ENCODE peak calls at places on chromosomes 5 and 9, in ten cellular contexts. One of them, this sample, is unnamed.

GRCh38 chr5:34587355-34588241 is 68.5 kb upstream of the RAI14 start:
- DNase-seq in pancreas: no peak
- DNase-seq in H7: no peak
- DNase-seq in GM03348: peak; percentile 52
- DNase-seq in GM20000: no peak
- DNase-seq in adipocyte: peak; percentile 68
- DNase-seq in WTC11: no peak
- DNase-seq in C1 segment of cervical spinal cord: no peak
- DNase-seq in kidney epithelial cell: no peak
- DNase-seq in T-cell: no peak
- DNase-seq in this sample: peak; percentile 65

GRCh38 chr9:95107001-95107749 is 210.3 kb downstream of the FANCC start:
- DNase-seq in pancreas: no peak
- DNase-seq in H7: no peak
- DNase-seq in GM03348: no peak
- DNase-seq in GM20000: no peak
- DNase-seq in adipocyte: peak; percentile 94
- DNase-seq in WTC11: no peak
- DNase-seq in C1 segment of cervical spinal cord: peak; percentile 51
- DNase-seq in kidney epithelial cell: peak; percentile 43
- DNase-seq in T-cell: no peak
- DNase-seq in this sample: no peak

GRCh38 chr5:6674421-6674820 is 38.8 kb upstream of the TENT4A start:
- DNase-seq in pancreas: no peak
- DNase-seq in H7: no peak
- DNase-seq in GM03348: no peak
- DNase-seq in GM20000: no peak
- DNase-seq in adipocyte: no peak
- DNase-seq in WTC11: no peak
- DNase-seq in C1 segment of cervical spinal cord: no peak
- DNase-seq in kidney epithelial cell: no peak
- DNase-seq in T-cell: no peak
- DNase-seq in this sample: no peak

GRCh38 chr5:57495285-57495684 is 12.7 kb upstream of the ACTBL2 start:
- DNase-seq in pancreas: no peak
- DNase-seq in H7: no peak
- DNase-seq in GM03348: no peak
- DNase-seq in GM20000: no peak
- DNase-seq in adipocyte: peak; percentile 15
- DNase-seq in WTC11: no peak
- DNase-seq in C1 segment of cervical spinal cord: no peak
- DNase-seq in kidney epithelial cell: no peak
- DNase-seq in T-cell: no peak
- DNase-seq in this sample: no peak

GRCh38 chr9:72564517-72565281 is 43.3 kb downstream of the TMC1 start:
- DNase-seq in pancreas: no peak
- DNase-seq in H7: no peak
- DNase-seq in GM03348: no peak
- DNase-seq in GM20000: no peak
- DNase-seq in adipocyte: no peak
- DNase-seq in WTC11: no peak
- DNase-seq in C1 segment of cervical spinal cord: no peak
- DNase-seq in kidney epithelial cell: no peak
- DNase-seq in T-cell: no peak
- DNase-seq in this sample: no peak

GRCh38 chr9:127973169-127974001 is 7.4 kb downstream of the EEIG1 start:
- DNase-seq in pancreas: peak; percentile 81
- DNase-seq in H7: peak; percentile 55
- DNase-seq in GM03348: no peak
- DNase-seq in GM20000: no peak
- DNase-seq in adipocyte: no peak
- DNase-seq in WTC11: no peak
- DNase-seq in C1 segment of cervical spinal cord: peak; percentile 98
- DNase-seq in kidney epithelial cell: no peak
- DNase-seq in T-cell: no peak
- DNase-seq in this sample: no peak

GRCh38 chr5:179865471-179866240 is 7.0 kb upstream of the MRNIP start:
- DNase-seq in pancreas: peak; percentile 47
- DNase-seq in H7: peak; percentile 36
- DNase-seq in GM03348: no peak
- DNase-seq in GM20000: no peak
- DNase-seq in adipocyte: no peak
- DNase-seq in WTC11: no peak
- DNase-seq in C1 segment of cervical spinal cord: no peak
- DNase-seq in kidney epithelial cell: no peak
- DNase-seq in T-cell: no peak
- DNase-seq in this sample: no peak

GRCh38 chr9:28648723-28649122 is 1075.4 kb upstream of the C9orf72 start:
- DNase-seq in pancreas: no peak
- DNase-seq in H7: peak; percentile 5
- DNase-seq in GM03348: no peak
- DNase-seq in GM20000: no peak
- DNase-seq in adipocyte: no peak
- DNase-seq in WTC11: no peak
- DNase-seq in C1 segment of cervical spinal cord: no peak
- DNase-seq in kidney epithelial cell: no peak
- DNase-seq in T-cell: no peak
- DNase-seq in this sample: no peak

GRCh38 chr5:144352318-144352717 is 181.6 kb downstream of the KCTD16 start:
- DNase-seq in pancreas: no peak
- DNase-seq in H7: no peak
- DNase-seq in GM03348: no peak
- DNase-seq in GM20000: no peak
- DNase-seq in adipocyte: peak; percentile 45
- DNase-seq in WTC11: no peak
- DNase-seq in C1 segment of cervical spinal cord: no peak
- DNase-seq in kidney epithelial cell: no peak
- DNase-seq in T-cell: no peak
- DNase-seq in this sample: no peak

GRCh38 chr9:8489845-8490244 is 690.3 kb upstream of the DMAC1 start:
- DNase-seq in pancreas: no peak
- DNase-seq in H7: no peak
- DNase-seq in GM03348: no peak
- DNase-seq in GM20000: no peak
- DNase-seq in adipocyte: no peak
- DNase-seq in WTC11: no peak
- DNase-seq in C1 segment of cervical spinal cord: no peak
- DNase-seq in kidney epithelial cell: peak; percentile 1
- DNase-seq in T-cell: no peak
- DNase-seq in this sample: peak; percentile 6

GRCh38 chr5:45162974-45163373 is 354.2 kb downstream of the MRPS30 start:
- DNase-seq in pancreas: no peak
- DNase-seq in H7: no peak
- DNase-seq in GM03348: no peak
- DNase-seq in GM20000: no peak
- DNase-seq in adipocyte: no peak
- DNase-seq in WTC11: no peak
- DNase-seq in C1 segment of cervical spinal cord: no peak
- DNase-seq in kidney epithelial cell: no peak
- DNase-seq in T-cell: no peak
- DNase-seq in this sample: peak; percentile 4

GRCh38 chr9:122912964-122913673 is at the start of gene ZBTB6:
- DNase-seq in pancreas: peak; percentile 64
- DNase-seq in H7: peak; percentile 84
- DNase-seq in GM03348: peak; percentile 88
- DNase-seq in GM20000: peak; percentile 77
- DNase-seq in adipocyte: peak; percentile 89
- DNase-seq in WTC11: peak; percentile 62
- DNase-seq in C1 segment of cervical spinal cord: peak; percentile 88
- DNase-seq in kidney epithelial cell: peak; percentile 62
- DNase-seq in T-cell: peak; percentile 64
- DNase-seq in this sample: peak; percentile 89

GRCh38 chr9:98271479-98271878 is 16.0 kb upstream of the TBC1D2 start:
- DNase-seq in pancreas: no peak
- DNase-seq in H7: no peak
- DNase-seq in GM03348: no peak
- DNase-seq in GM20000: no peak
- DNase-seq in adipocyte: no peak
- DNase-seq in WTC11: no peak
- DNase-seq in C1 segment of cervical spinal cord: no peak
- DNase-seq in kidney epithelial cell: no peak
- DNase-seq in T-cell: no peak
- DNase-seq in this sample: no peak

GRCh38 chr5:125865166-125865815 is 557.9 kb upstream of the GRAMD2B start:
- DNase-seq in pancreas: no peak
- DNase-seq in H7: no peak
- DNase-seq in GM03348: no peak
- DNase-seq in GM20000: no peak
- DNase-seq in adipocyte: peak; percentile 16
- DNase-seq in WTC11: no peak
- DNase-seq in C1 segment of cervical spinal cord: no peak
- DNase-seq in kidney epithelial cell: no peak
- DNase-seq in T-cell: no peak
- DNase-seq in this sample: peak; percentile 46

GRCh38 chr5:35117960-35118359 is 70.2 kb upstream of the AGXT2 start:
- DNase-seq in pancreas: no peak
- DNase-seq in H7: no peak
- DNase-seq in GM03348: peak; percentile 65
- DNase-seq in GM20000: peak; percentile 12
- DNase-seq in adipocyte: peak; percentile 22
- DNase-seq in WTC11: no peak
- DNase-seq in C1 segment of cervical spinal cord: no peak
- DNase-seq in kidney epithelial cell: peak; percentile 10
- DNase-seq in T-cell: no peak
- DNase-seq in this sample: peak; percentile 69

GRCh38 chr5:8686707-8687106 is 817.8 kb downstream of the MTRR start:
- DNase-seq in pancreas: no peak
- DNase-seq in H7: no peak
- DNase-seq in GM03348: peak; percentile 62
- DNase-seq in GM20000: no peak
- DNase-seq in adipocyte: peak; percentile 24
- DNase-seq in WTC11: no peak
- DNase-seq in C1 segment of cervical spinal cord: no peak
- DNase-seq in kidney epithelial cell: no peak
- DNase-seq in T-cell: no peak
- DNase-seq in this sample: peak; percentile 23

GRCh38 chr9:708556-709432 is 132.7 kb upstream of the DMRT1 start:
- DNase-seq in pancreas: no peak
- DNase-seq in H7: no peak
- DNase-seq in GM03348: no peak
- DNase-seq in GM20000: no peak
- DNase-seq in adipocyte: peak; percentile 28
- DNase-seq in WTC11: no peak
- DNase-seq in C1 segment of cervical spinal cord: peak; percentile 50
- DNase-seq in kidney epithelial cell: no peak
- DNase-seq in T-cell: no peak
- DNase-seq in this sample: peak; percentile 29

GRCh38 chr5:150286820-150287219 is 2.8 kb downstream of the CAMK2A start:
- DNase-seq in pancreas: peak; percentile 48
- DNase-seq in H7: peak; percentile 91
- DNase-seq in GM03348: no peak
- DNase-seq in GM20000: no peak
- DNase-seq in adipocyte: no peak
- DNase-seq in WTC11: peak; percentile 65
- DNase-seq in C1 segment of cervical spinal cord: no peak
- DNase-seq in kidney epithelial cell: no peak
- DNase-seq in T-cell: no peak
- DNase-seq in this sample: no peak

GRCh38 chr9:71791875-71792274 is 23.6 kb upstream of the CEMIP2 start:
- DNase-seq in pancreas: no peak
- DNase-seq in H7: no peak
- DNase-seq in GM03348: no peak
- DNase-seq in GM20000: no peak
- DNase-seq in adipocyte: peak; percentile 6
- DNase-seq in WTC11: no peak
- DNase-seq in C1 segment of cervical spinal cord: no peak
- DNase-seq in kidney epithelial cell: no peak
- DNase-seq in T-cell: no peak
- DNase-seq in this sample: peak; percentile 39

GRCh38 chr5:71836547-71837112 is 117.6 kb downstream of the CARTPT start:
- DNase-seq in pancreas: no peak
- DNase-seq in H7: no peak
- DNase-seq in GM03348: no peak
- DNase-seq in GM20000: no peak
- DNase-seq in adipocyte: no peak
- DNase-seq in WTC11: no peak
- DNase-seq in C1 segment of cervical spinal cord: no peak
- DNase-seq in kidney epithelial cell: no peak
- DNase-seq in T-cell: no peak
- DNase-seq in this sample: no peak

GRCh38 chr9:123893831-123894460 is 36.0 kb downstream of the DENND1A start:
- DNase-seq in pancreas: no peak
- DNase-seq in H7: no peak
- DNase-seq in GM03348: peak; percentile 41
- DNase-seq in GM20000: no peak
- DNase-seq in adipocyte: peak; percentile 33
- DNase-seq in WTC11: no peak
- DNase-seq in C1 segment of cervical spinal cord: no peak
- DNase-seq in kidney epithelial cell: no peak
- DNase-seq in T-cell: no peak
- DNase-seq in this sample: peak; percentile 3

GRCh38 chr9:13707635-13708410 is 428.3 kb upstream of the MPDZ start:
- DNase-seq in pancreas: no peak
- DNase-seq in H7: no peak
- DNase-seq in GM03348: no peak
- DNase-seq in GM20000: no peak
- DNase-seq in adipocyte: no peak
- DNase-seq in WTC11: no peak
- DNase-seq in C1 segment of cervical spinal cord: no peak
- DNase-seq in kidney epithelial cell: no peak
- DNase-seq in T-cell: no peak
- DNase-seq in this sample: peak; percentile 63

GRCh38 chr5:91072891-91073290 is 310.2 kb downstream of the ARRDC3 start:
- DNase-seq in pancreas: no peak
- DNase-seq in H7: no peak
- DNase-seq in GM03348: peak; percentile 51
- DNase-seq in GM20000: no peak
- DNase-seq in adipocyte: peak; percentile 80
- DNase-seq in WTC11: no peak
- DNase-seq in C1 segment of cervical spinal cord: no peak
- DNase-seq in kidney epithelial cell: no peak
- DNase-seq in T-cell: no peak
- DNase-seq in this sample: no peak

GRCh38 chr5:167050568-167051214 is 1240.8 kb upstream of the WWC1 start:
- DNase-seq in pancreas: no peak
- DNase-seq in H7: peak; percentile 22
- DNase-seq in GM03348: no peak
- DNase-seq in GM20000: no peak
- DNase-seq in adipocyte: no peak
- DNase-seq in WTC11: peak; percentile 57
- DNase-seq in C1 segment of cervical spinal cord: no peak
- DNase-seq in kidney epithelial cell: no peak
- DNase-seq in T-cell: no peak
- DNase-seq in this sample: peak; percentile 64

GRCh38 chr5:65760504-65761275 is 38.7 kb downstream of the NLN start:
- DNase-seq in pancreas: no peak
- DNase-seq in H7: no peak
- DNase-seq in GM03348: peak; percentile 62
- DNase-seq in GM20000: peak; percentile 50
- DNase-seq in adipocyte: no peak
- DNase-seq in WTC11: no peak
- DNase-seq in C1 segment of cervical spinal cord: no peak
- DNase-seq in kidney epithelial cell: no peak
- DNase-seq in T-cell: peak; percentile 48
- DNase-seq in this sample: peak; percentile 61

GRCh38 chr9:88085481-88085880 is 52.8 kb downstream of the SPATA31C2 start:
- DNase-seq in pancreas: no peak
- DNase-seq in H7: no peak
- DNase-seq in GM03348: no peak
- DNase-seq in GM20000: no peak
- DNase-seq in adipocyte: no peak
- DNase-seq in WTC11: no peak
- DNase-seq in C1 segment of cervical spinal cord: no peak
- DNase-seq in kidney epithelial cell: no peak
- DNase-seq in T-cell: no peak
- DNase-seq in this sample: no peak

GRCh38 chr9:17018540-17019196 is 116.2 kb upstream of the CNTLN start:
- DNase-seq in pancreas: no peak
- DNase-seq in H7: no peak
- DNase-seq in GM03348: no peak
- DNase-seq in GM20000: no peak
- DNase-seq in adipocyte: no peak
- DNase-seq in WTC11: no peak
- DNase-seq in C1 segment of cervical spinal cord: no peak
- DNase-seq in kidney epithelial cell: no peak
- DNase-seq in T-cell: no peak
- DNase-seq in this sample: no peak

GRCh38 chr5:125115180-125115495 is 368.7 kb upstream of the ZNF608 start:
- DNase-seq in pancreas: no peak
- DNase-seq in H7: no peak
- DNase-seq in GM03348: no peak
- DNase-seq in GM20000: no peak
- DNase-seq in adipocyte: no peak
- DNase-seq in WTC11: no peak
- DNase-seq in C1 segment of cervical spinal cord: no peak
- DNase-seq in kidney epithelial cell: no peak
- DNase-seq in T-cell: no peak
- DNase-seq in this sample: no peak